ENCODE peak calls at places on chromosomes 6 and 20, in six cellular contexts. One of them, this sample, is unnamed.

GRCh38 chr20:53210931-53211330 is 238.8 kb downstream of the TSHZ2 start:
- DNase-seq in adrenal gland: no peak
- DNase-seq in EL: no peak
- DNase-seq in tibial artery: no peak
- DNase-seq in epithelial cell of esophagus: no peak
- DNase-seq in T1000: no peak
- DNase-seq in this sample: no peak

GRCh38 chr6:16551466-16551865 is 209.8 kb downstream of the ATXN1 start:
- DNase-seq in T1000: no peak
- DNase-seq in EL: no peak
- DNase-seq in epithelial cell of esophagus: no peak
- DNase-seq in adrenal gland: no peak
- DNase-seq in tibial artery: no peak
- DNase-seq in this sample: no peak

GRCh38 chr6:20707166-20707485 is 172.9 kb downstream of the CDKAL1 start:
- DNase-seq in epithelial cell of esophagus: no peak
- DNase-seq in adrenal gland: no peak
- DNase-seq in T1000: no peak
- DNase-seq in EL: no peak
- DNase-seq in tibial artery: no peak
- DNase-seq in this sample: no peak

GRCh38 chr6:11429577-11429976 is 108.0 kb upstream of the TMEM170B start:
- DNase-seq in EL: peak; percentile 50
- DNase-seq in T1000: peak; percentile 36
- DNase-seq in tibial artery: no peak
- DNase-seq in adrenal gland: no peak
- DNase-seq in epithelial cell of esophagus: no peak
- DNase-seq in this sample: no peak

GRCh38 chr6:144417686-144418085 is 132.6 kb downstream of the UTRN start:
- DNase-seq in tibial artery: no peak
- DNase-seq in epithelial cell of esophagus: peak; percentile 62
- DNase-seq in adrenal gland: no peak
- DNase-seq in T1000: no peak
- DNase-seq in EL: no peak
- DNase-seq in this sample: no peak

GRCh38 chr20:41048475-41049242 is 20.0 kb downstream of the TOP1 start:
- DNase-seq in T1000: no peak
- DNase-seq in adrenal gland: no peak
- DNase-seq in epithelial cell of esophagus: no peak
- DNase-seq in EL: no peak
- DNase-seq in tibial artery: no peak
- DNase-seq in this sample: no peak

GRCh38 chr6:142500265-142500786 is 198.5 kb downstream of the ADGRG6 start:
- DNase-seq in epithelial cell of esophagus: no peak
- DNase-seq in EL: no peak
- DNase-seq in tibial artery: no peak
- DNase-seq in adrenal gland: no peak
- DNase-seq in T1000: no peak
- DNase-seq in this sample: no peak

GRCh38 chr6:151551223-151551857 is 57.5 kb downstream of the CCDC170 start:
- DNase-seq in epithelial cell of esophagus: no peak
- DNase-seq in adrenal gland: no peak
- DNase-seq in EL: no peak
- DNase-seq in T1000: no peak
- DNase-seq in tibial artery: no peak
- DNase-seq in this sample: no peak

GRCh38 chr6:40352527-40353170 is 234.5 kb downstream of the LRFN2 start:
- DNase-seq in adrenal gland: no peak
- DNase-seq in tibial artery: no peak
- DNase-seq in epithelial cell of esophagus: no peak
- DNase-seq in T1000: no peak
- DNase-seq in EL: peak; percentile 31
- DNase-seq in this sample: no peak

GRCh38 chr6:113873043-113873667 is 16.0 kb downstream of the MARCKS start:
- DNase-seq in T1000: no peak
- DNase-seq in tibial artery: peak; percentile 68
- DNase-seq in EL: no peak
- DNase-seq in epithelial cell of esophagus: no peak
- DNase-seq in adrenal gland: peak; percentile 19
- DNase-seq in this sample: peak; percentile 68

This sample was measured in aorta.